ENCODE peak calls at places on chromosomes 5 and 9, in seven cellular contexts. V is AG04450, C is HCT116, F is lower lobe of right lung, K is brain microvascular endothelial cell, A is A549, P is neural progenitor cell. W is an unnamed sample.
A peak's percentile ranks its signal among the peaks of the same experiment; 100 is the strongest.

GRCh38 chr9:95104966-95105365 is 212.5 kb downstream of the FANCC start:
- DNase-seq in V (no peak), C (no peak), F (peak; percentile 47), K (no peak), A (no peak), P (no peak), W (no peak)

GRCh38 chr5:134145779-134146581 is 30.8 kb downstream of the SKP1 start:
- DNase-seq in V (no peak), C (peak; percentile 57), F (peak; percentile 73), K (peak; percentile 54), A (peak; percentile 80), P (peak; percentile 81), W (peak; percentile 65)

GRCh38 chr9:129509508-129509907 is 111.4 kb downstream of the C9orf50 start:
- DNase-seq in V (peak; percentile 91), C (no peak), F (no peak), K (peak; percentile 89), A (peak; percentile 60), P (no peak), W (no peak)

GRCh38 chr9:131669234-131670172 is 70.4 kb downstream of the RAPGEF1 start:
- DNase-seq in V (no peak), C (no peak), F (no peak), K (no peak), A (no peak), P (no peak), W (no peak)

GRCh38 chr9:34493972-34494535 is 28.7 kb downstream of the ENHO start:
- DNase-seq in V (no peak), C (no peak), F (no peak), K (peak; percentile 22), A (peak; percentile 19), P (peak; percentile 84), W (peak; percentile 63)

GRCh38 chr5:33891731-33892418 is at the start of gene ADAMTS12:
- DNase-seq in V (peak; percentile 48), C (no peak), F (no peak), K (peak; percentile 53), A (peak; percentile 18), P (peak; percentile 84), W (peak; percentile 19)

GRCh38 chr5:109327572-109327971 is 82.2 kb downstream of the PJA2 start:
- DNase-seq in V (no peak), C (no peak), F (no peak), K (no peak), A (no peak), P (peak; percentile 57), W (no peak)

GRCh38 chr5:79020861-79021561 is 35.9 kb upstream of the ARSB start:
- DNase-seq in V (peak; percentile 43), C (peak; percentile 58), F (peak; percentile 47), K (peak; percentile 64), A (peak; percentile 66), P (peak; percentile 72), W (peak; percentile 60)

GRCh38 chr5:152255411-152255810 is 149.7 kb downstream of the NMUR2 start:
- DNase-seq in V (no peak), C (no peak), F (no peak), K (no peak), A (no peak), P (no peak), W (no peak)

GRCh38 chr5:139692605-139693340 is 44.6 kb downstream of the CXXC5 start:
- DNase-seq in V (no peak), C (no peak), F (no peak), K (no peak), A (no peak), P (peak; percentile 83), W (no peak)

GRCh38 chr9:37295796-37296195 is 126.7 kb upstream of the GRHPR start:
- DNase-seq in V (no peak), C (no peak), F (no peak), K (no peak), A (no peak), P (no peak), W (no peak)

GRCh38 chr9:112166176-112167140 is 8.6 kb downstream of the SUSD1 start:
- DNase-seq in V (no peak), C (no peak), F (no peak), K (no peak), A (peak; percentile 59), P (peak; percentile 24), W (peak; percentile 85)

GRCh38 chr5:151617841-151618710 is 26.9 kb upstream of the FAT2 start:
- DNase-seq in V (no peak), C (peak; percentile 7), F (no peak), K (no peak), A (peak; percentile 58), P (no peak), W (no peak)

GRCh38 chr9:33619666-33620404 is 95.8 kb downstream of the ANKRD18B start:
- DNase-seq in V (peak; percentile 88), C (peak; percentile 28), F (no peak), K (peak; percentile 72), A (peak; percentile 88), P (no peak), W (peak; percentile 36)

GRCh38 chr5:131180407-131180806 is 9.7 kb downstream of the LYRM7 start:
- DNase-seq in V (no peak), C (no peak), F (no peak), K (no peak), A (no peak), P (no peak), W (no peak)

GRCh38 chr9:127059648-127060365 is 62.6 kb downstream of the ANGPTL2 start:
- DNase-seq in V (no peak), C (no peak), F (no peak), K (no peak), A (no peak), P (no peak), W (no peak)

GRCh38 chr5:145104106-145104505 is 731.0 kb downstream of the PRELID2 start:
- DNase-seq in V (no peak), C (no peak), F (no peak), K (no peak), A (no peak), P (no peak), W (no peak)

GRCh38 chr9:72313507-72313906 is 51.5 kb downstream of the ZFAND5 start:
- DNase-seq in V (no peak), C (no peak), F (no peak), K (no peak), A (no peak), P (no peak), W (no peak)

GRCh38 chr5:57468481-57469165 is 14.0 kb downstream of the ACTBL2 start:
- DNase-seq in V (no peak), C (no peak), F (no peak), K (no peak), A (no peak), P (no peak), W (peak; percentile 55)

GRCh38 chr5:128441923-128442322 is 96.1 kb downstream of the FBN2 start:
- DNase-seq in V (no peak), C (no peak), F (no peak), K (no peak), A (no peak), P (peak; percentile 17), W (no peak)

GRCh38 chr9:123616707-123617106 is 260.7 kb downstream of the CRB2 start:
- DNase-seq in V (no peak), C (no peak), F (no peak), K (no peak), A (no peak), P (no peak), W (no peak)

GRCh38 chr5:127434588-127434987 is 82.9 kb upstream of the PRRC1 start:
- DNase-seq in V (no peak), C (no peak), F (no peak), K (no peak), A (no peak), P (no peak), W (no peak)

GRCh38 chr5:30605693-30606268 is 587.7 kb upstream of the CDH6 start:
- DNase-seq in V (no peak), C (no peak), F (no peak), K (no peak), A (no peak), P (no peak), W (no peak)

DNA sequence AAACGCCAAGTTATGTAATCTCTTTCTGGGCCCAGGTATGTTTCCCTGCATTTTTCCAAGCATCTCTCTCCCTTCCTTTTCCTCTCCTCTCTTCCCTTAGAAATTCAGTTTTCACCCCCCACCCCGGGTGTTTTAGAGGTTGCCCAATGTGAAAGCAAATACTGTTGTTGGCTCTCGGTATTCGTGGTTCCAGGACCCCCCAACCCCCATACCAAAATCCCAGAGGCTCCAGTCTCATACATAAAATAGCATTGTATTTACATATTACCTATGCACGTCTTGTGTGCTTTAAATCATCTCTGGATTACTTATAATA is 48.8 kb downstream of the ACER2 start:
- DNase-seq in V (no peak), C (no peak), F (no peak), K (no peak), A (no peak), P (no peak), W (no peak)
- TF ChIP-seq CTCF in V (no peak), C (no peak), F (peak; percentile 10), K (no peak), A (no peak), P (no peak), W (peak; percentile 83)

DNA sequence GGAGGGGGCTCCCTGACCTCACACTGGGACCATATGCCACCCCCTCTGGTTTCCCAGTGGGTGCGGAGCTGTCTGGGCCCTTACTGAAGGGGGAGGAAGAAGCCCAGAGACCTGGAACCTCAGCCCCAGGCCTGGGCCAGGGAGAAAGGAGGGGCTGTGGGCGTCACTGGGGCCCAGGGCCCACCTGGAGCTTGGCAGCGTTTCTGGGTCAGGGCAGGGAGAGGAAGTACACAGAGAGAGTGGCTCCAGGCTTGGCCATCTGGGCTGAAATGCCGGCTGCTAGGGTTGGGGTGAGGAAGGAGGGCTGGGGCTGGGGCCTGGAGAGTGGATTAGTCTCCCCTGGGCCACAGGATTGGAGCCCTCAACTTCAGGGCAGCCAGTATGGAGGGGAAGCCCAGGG is 6.4 kb upstream of the DAB2IP start:
- DNase-seq in V (no peak), C (no peak), F (no peak), K (no peak), A (no peak), P (no peak), W (no peak)
- H3K27ac ChIP-seq in V (no peak overlapping the region), C (no peak overlapping the region), F (no peak overlapping the region), K (no peak overlapping the region), A (peak overlapping the region; percentile 13), P (no peak overlapping the region), W (no peak overlapping the region)

DNA sequence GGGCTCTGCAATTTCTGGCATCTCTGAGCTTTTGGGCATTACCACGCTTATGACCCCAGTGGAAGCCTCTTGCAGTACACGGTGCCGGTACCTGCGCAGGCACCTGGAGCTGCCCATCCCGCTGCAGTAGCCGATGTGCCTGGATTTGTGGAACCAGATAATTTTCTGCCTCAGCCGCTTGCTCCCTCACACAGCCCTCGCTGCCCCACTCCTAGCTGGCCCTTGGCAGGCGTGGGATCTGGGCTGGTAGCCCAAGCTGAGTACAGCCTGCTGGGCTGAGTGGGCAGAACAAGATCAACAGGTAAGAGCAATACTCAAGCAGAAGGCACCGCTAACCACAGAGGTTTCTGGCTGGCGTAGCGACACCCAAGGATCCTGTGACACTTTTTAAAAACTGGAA is 1808.8 kb upstream of the ACO1 start:
- DNase-seq in V (no peak), C (no peak), F (no peak), K (no peak), A (no peak), P (no peak), W (no peak)
- TF ChIP-seq CTCF in V (no peak), C (no peak), F (no peak), K (no peak), A (no peak), P (no peak), W (no peak)

DNA sequence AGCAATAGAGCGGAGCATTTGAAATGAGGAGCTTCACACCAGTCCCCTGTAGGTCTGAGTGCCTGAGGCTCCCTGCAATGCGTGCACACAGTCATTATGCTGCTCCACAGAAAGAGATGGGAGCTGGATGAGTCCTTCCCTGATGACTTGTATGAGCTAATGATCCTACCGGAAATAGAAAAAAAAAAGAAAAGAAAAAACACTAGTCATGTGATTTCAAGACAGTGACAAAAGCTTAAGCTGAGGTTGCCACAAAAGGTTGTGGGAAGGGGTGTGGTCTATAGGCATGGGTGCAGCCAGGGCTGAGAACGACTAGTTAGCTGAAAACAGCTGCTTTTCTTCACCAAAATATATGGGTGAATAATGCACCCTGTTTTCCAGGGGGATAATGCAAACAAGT is 300.6 kb downstream of the MLLT3 start:
- DNase-seq in V (no peak), C (no peak), F (no peak), K (no peak), A (no peak), P (no peak), W (no peak)
- H3K27ac ChIP-seq in V (no peak overlapping the region), C (no peak overlapping the region), F (no peak overlapping the region), K (no peak overlapping the region), A (no peak overlapping the region), P (no peak overlapping the region), W (peak overlapping the region; percentile 61)

W was measured in RWPE1.